ENCODE peak calls at places on chromosomes 12 and 14, in five cellular contexts. One of them, this sample, is unnamed.

GRCh38 chr12:81591256-81591655 is 167.9 kb downstream of the PPFIA2 start:
- DNase-seq in WTC11: no peak
- DNase-seq in GM12878: no peak
- DNase-seq in HepG2: no peak
- DNase-seq in H1: no peak
- DNase-seq in this sample: no peak

GRCh38 chr12:68075416-68075815 is 84.1 kb downstream of the IFNG start:
- DNase-seq in HepG2: no peak
- DNase-seq in WTC11: no peak
- DNase-seq in H1: no peak
- DNase-seq in GM12878: no peak
- DNase-seq in this sample: no peak

GRCh38 chr14:100160534-100160916 is 1.1 kb upstream of the DEGS2 start:
- DNase-seq in HepG2: no peak
- DNase-seq in WTC11: no peak
- DNase-seq in GM12878: no peak
- DNase-seq in H1: no peak
- DNase-seq in this sample: no peak

GRCh38 chr12:49555631-49556390 is 12.1 kb downstream of the MCRS1 start:
- DNase-seq in WTC11: no peak
- DNase-seq in GM12878: no peak
- DNase-seq in H1: no peak
- DNase-seq in HepG2: no peak
- DNase-seq in this sample: no peak

GRCh38 chr14:22541721-22542120 is 47.3 kb downstream of the DAD1 start:
- DNase-seq in H1: no peak
- DNase-seq in HepG2: no peak
- DNase-seq in WTC11: no peak
- DNase-seq in GM12878: no peak
- DNase-seq in this sample: no peak

GRCh38 chr12:116302200-116303075 is 24.9 kb upstream of the MED13L start:
- DNase-seq in H1: no peak
- DNase-seq in WTC11: no peak
- DNase-seq in GM12878: no peak
- DNase-seq in HepG2: no peak
- DNase-seq in this sample: no peak

GRCh38 chr12:50220357-50221061 is 53.3 kb upstream of the CERS5 start:
- DNase-seq in H1: no peak
- DNase-seq in HepG2: no peak
- DNase-seq in GM12878: peak
- DNase-seq in WTC11: no peak
- DNase-seq in this sample: peak

GRCh38 chr14:66650491-66650911 is 142.6 kb downstream of the GPHN start:
- DNase-seq in GM12878: peak
- DNase-seq in H1: no peak
- DNase-seq in HepG2: no peak
- DNase-seq in WTC11: no peak
- DNase-seq in this sample: no peak

GRCh38 chr14:88129306-88130056 is 124.5 kb downstream of the GPR65 start:
- DNase-seq in HepG2: no peak
- DNase-seq in H1: no peak
- DNase-seq in GM12878: no peak
- DNase-seq in WTC11: no peak
- DNase-seq in this sample: no peak

GRCh38 chr12:52831251-52831650 is 2.9 kb downstream of the KRT79 start:
- DNase-seq in HepG2: no peak
- DNase-seq in WTC11: no peak
- DNase-seq in GM12878: no peak
- DNase-seq in H1: no peak
- DNase-seq in this sample: no peak

GRCh38 chr14:72638021-72638420 is 255.9 kb downstream of the DPF3 start:
- DNase-seq in HepG2: no peak
- DNase-seq in H1: no peak
- DNase-seq in WTC11: no peak
- DNase-seq in GM12878: no peak
- DNase-seq in this sample: no peak

GRCh38 chr12:121239335-121239678 is 29.4 kb downstream of the P2RX4 start:
- DNase-seq in H1: no peak
- DNase-seq in WTC11: no peak
- DNase-seq in HepG2: no peak
- DNase-seq in GM12878: no peak
- DNase-seq in this sample: no peak

GRCh38 chr12:113162102-113163029 is 12.8 kb downstream of the CFAP73 start:
- DNase-seq in WTC11: peak
- DNase-seq in HepG2: no peak
- DNase-seq in H1: no peak
- DNase-seq in GM12878: no peak
- DNase-seq in this sample: no peak

GRCh38 chr14:59464651-59465569 is at the start of gene GPR135:
- DNase-seq in WTC11: peak
- DNase-seq in H1: peak
- DNase-seq in HepG2: peak
- DNase-seq in GM12878: no peak
- DNase-seq in this sample: peak

GRCh38 chr12:50764116-50764860 is 387 bp downstream of the ATF1 start:
- DNase-seq in GM12878: no peak
- DNase-seq in HepG2: no peak
- DNase-seq in WTC11: peak
- DNase-seq in H1: peak
- DNase-seq in this sample: no peak

GRCh38 chr14:102629700-102630365 is 37.4 kb downstream of the RCOR1 start:
- DNase-seq in HepG2: no peak
- DNase-seq in H1: peak
- DNase-seq in WTC11: no peak
- DNase-seq in GM12878: no peak
- DNase-seq in this sample: peak

GRCh38 chr12:119179335-119180021 is 747 bp downstream of the HSPB8 start:
- DNase-seq in WTC11: peak
- DNase-seq in H1: peak
- DNase-seq in HepG2: peak
- DNase-seq in GM12878: no peak
- DNase-seq in this sample: peak

GRCh38 chr12:3149505-3150307 is 72.5 kb downstream of the TSPAN9 start:
- DNase-seq in HepG2: no peak
- DNase-seq in H1: no peak
- DNase-seq in GM12878: no peak
- DNase-seq in WTC11: no peak
- DNase-seq in this sample: no peak

GRCh38 chr12:31323466-31324115 is 2.4 kb downstream of the SINHCAF start:
- DNase-seq in H1: peak
- DNase-seq in HepG2: no peak
- DNase-seq in WTC11: peak
- DNase-seq in GM12878: no peak
- DNase-seq in this sample: peak

GRCh38 chr12:112353389-112353788 is 28.8 kb downstream of the HECTD4 start:
- DNase-seq in H1: no peak
- DNase-seq in HepG2: no peak
- DNase-seq in GM12878: no peak
- DNase-seq in WTC11: no peak
- DNase-seq in this sample: no peak

GRCh38 chr14:91323671-91324605 is 79.4 kb upstream of the GPR68 start:
- DNase-seq in H1: peak
- DNase-seq in GM12878: peak
- DNase-seq in WTC11: peak
- DNase-seq in HepG2: peak
- DNase-seq in this sample: peak

GRCh38 chr12:112916270-112916669 is 9.5 kb downstream of the OAS1 start:
- DNase-seq in H1: no peak
- DNase-seq in HepG2: no peak
- DNase-seq in GM12878: no peak
- DNase-seq in WTC11: no peak
- DNase-seq in this sample: no peak

GRCh38 chr12:110251381-110251780 is 29.7 kb upstream of the ATP2A2 start:
- DNase-seq in WTC11: no peak
- DNase-seq in GM12878: no peak
- DNase-seq in H1: no peak
- DNase-seq in HepG2: no peak
- DNase-seq in this sample: no peak

GRCh38 chr14:33774161-33774560 is 176.7 kb downstream of the EGLN3 start:
- DNase-seq in H1: no peak
- DNase-seq in GM12878: no peak
- DNase-seq in HepG2: no peak
- DNase-seq in WTC11: no peak
- DNase-seq in this sample: no peak

GRCh38 chr14:34851395-34851794 is 23.8 kb downstream of the BAZ1A start:
- DNase-seq in GM12878: no peak
- DNase-seq in H1: no peak
- DNase-seq in HepG2: no peak
- DNase-seq in WTC11: no peak
- DNase-seq in this sample: no peak

GRCh38 chr14:70730393-70730792 is 78.9 kb downstream of the MAP3K9 start:
- DNase-seq in WTC11: no peak
- DNase-seq in H1: no peak
- DNase-seq in HepG2: no peak
- DNase-seq in GM12878: no peak
- DNase-seq in this sample: no peak

GRCh38 chr14:70731447-70732239 is 77.7 kb downstream of the MAP3K9 start:
- DNase-seq in WTC11: no peak
- DNase-seq in GM12878: no peak
- DNase-seq in H1: no peak
- DNase-seq in HepG2: no peak
- DNase-seq in this sample: no peak

GRCh38 chr14:70735043-70735442 is 74.3 kb downstream of the MAP3K9 start:
- DNase-seq in H1: no peak
- DNase-seq in HepG2: no peak
- DNase-seq in WTC11: no peak
- DNase-seq in GM12878: no peak
- DNase-seq in this sample: no peak
- TF ChIP-seq ATF2 in H1: no peak
- TF ChIP-seq ATF2 in HepG2: no peak
- TF ChIP-seq ATF2 in WTC11: no peak
- TF ChIP-seq ATF2 in GM12878: no peak
- TF ChIP-seq ATF2 in this sample: no peak

DNA sequence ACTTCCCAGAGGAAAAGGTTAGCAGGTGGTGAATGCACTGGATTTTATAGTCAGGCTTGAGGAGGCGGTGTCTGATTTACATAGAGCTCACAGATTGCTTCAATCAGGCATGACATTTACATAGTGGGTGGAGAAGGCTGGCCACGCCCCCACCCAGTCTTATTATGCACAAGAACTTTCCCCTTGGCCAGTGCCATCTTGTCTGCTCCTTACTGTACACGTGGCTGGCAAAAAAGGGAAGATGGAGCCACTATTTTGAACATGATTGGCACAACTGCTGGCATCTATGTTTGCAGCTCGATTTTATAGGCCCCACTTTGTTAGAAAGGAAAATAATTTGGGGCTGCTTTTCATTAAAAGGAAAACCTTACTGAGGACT is 10.9 kb upstream of the LGMN start:
- DNase-seq in HepG2: no peak
- DNase-seq in H1: no peak
- DNase-seq in GM12878: no peak
- DNase-seq in WTC11: peak
- DNase-seq in this sample: peak
- TF ChIP-seq ATF2 in HepG2: no peak
- TF ChIP-seq ATF2 in H1: no peak
- TF ChIP-seq ATF2 in GM12878: no peak
- TF ChIP-seq ATF2 in WTC11: no peak
- TF ChIP-seq ATF2 in this sample: no peak

GRCh38 chr14:86852530-86852929 is 1140.5 kb downstream of the GALC start:
- DNase-seq in H1: no peak
- DNase-seq in WTC11: no peak
- DNase-seq in HepG2: no peak
- DNase-seq in GM12878: no peak
- DNase-seq in this sample: no peak
- TF ChIP-seq ATF2 in H1: no peak
- TF ChIP-seq ATF2 in WTC11: no peak
- TF ChIP-seq ATF2 in HepG2: no peak
- TF ChIP-seq ATF2 in GM12878: no peak
- TF ChIP-seq ATF2 in this sample: no peak

GRCh38 chr12:104132351-104132956 is 5.6 kb downstream of the NFYB start:
- DNase-seq in HepG2: no peak
- DNase-seq in H1: no peak
- DNase-seq in GM12878: no peak
- DNase-seq in WTC11: no peak
- DNase-seq in this sample: no peak
- TF ChIP-seq ATF2 in HepG2: no peak
- TF ChIP-seq ATF2 in H1: no peak
- TF ChIP-seq ATF2 in GM12878: no peak
- TF ChIP-seq ATF2 in WTC11: no peak
- TF ChIP-seq ATF2 in this sample: no peak

DNA sequence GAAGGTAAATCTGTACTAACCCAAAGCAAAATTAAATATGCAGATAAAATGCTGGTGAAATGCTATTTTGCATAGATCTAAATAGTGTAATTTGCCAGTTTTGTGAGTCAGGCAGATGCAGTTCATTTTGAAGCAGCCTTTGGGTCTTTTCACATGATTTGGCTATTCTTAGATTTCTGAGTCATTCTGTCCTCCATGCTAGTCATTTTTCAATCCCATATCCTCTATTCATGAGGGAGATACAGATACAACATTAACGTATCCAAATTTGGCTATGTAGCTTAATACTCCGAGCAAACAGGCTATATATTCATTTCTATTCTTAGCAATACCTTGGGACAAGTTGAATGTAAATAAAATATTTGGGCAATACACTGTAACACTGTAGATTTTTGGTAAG is 270.8 kb upstream of the PDE3A start:
- DNase-seq in WTC11: no peak
- DNase-seq in HepG2: no peak
- DNase-seq in H1: no peak
- DNase-seq in GM12878: peak
- DNase-seq in this sample: no peak
- TF ChIP-seq ATF2 in WTC11: no peak
- TF ChIP-seq ATF2 in HepG2: no peak
- TF ChIP-seq ATF2 in H1: no peak
- TF ChIP-seq ATF2 in GM12878: peak
- TF ChIP-seq ATF2 in this sample: no peak

DNA sequence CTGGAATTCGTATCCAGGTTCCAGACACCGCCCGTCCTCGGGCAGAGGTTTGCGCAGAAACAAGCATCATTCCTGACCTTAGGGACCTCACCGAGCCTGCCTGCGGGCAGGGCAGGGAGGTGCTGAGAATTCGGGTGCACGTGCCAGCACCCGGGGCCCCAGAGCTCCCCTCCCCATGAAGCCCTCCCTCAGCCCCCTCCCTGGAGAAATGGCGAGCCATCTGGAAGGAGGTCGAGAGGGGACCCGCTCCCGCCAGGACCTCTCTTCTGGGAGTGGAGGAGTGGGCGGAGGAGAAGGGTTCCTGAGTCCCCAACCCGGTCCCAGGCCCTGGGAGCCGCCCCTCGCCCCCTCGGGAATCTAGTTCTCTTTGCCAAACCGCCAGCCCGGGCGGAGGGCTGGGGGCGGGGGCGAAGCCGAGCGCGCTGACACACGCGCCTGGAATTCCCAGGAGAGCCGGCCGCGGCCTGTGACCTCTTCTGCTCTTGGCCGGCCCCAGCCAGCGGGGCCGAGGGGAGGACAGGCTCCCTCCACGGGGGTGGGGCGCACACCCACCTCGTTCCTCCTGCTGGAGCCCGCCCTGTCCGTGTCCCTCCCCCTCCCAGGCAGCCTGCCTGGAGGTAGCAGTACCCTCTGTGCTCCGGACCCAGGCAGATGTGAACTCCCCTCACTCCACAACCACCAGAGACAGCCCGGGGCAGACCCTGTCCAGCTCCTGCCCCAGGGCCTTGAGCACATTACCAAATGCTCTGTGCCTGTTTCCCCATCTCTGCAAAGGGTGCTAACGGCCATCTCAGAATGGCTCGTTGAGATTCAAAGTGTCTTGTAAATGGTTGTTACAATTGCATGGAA is 23.0 kb upstream of the GPR132 start:
- DNase-seq in HepG2: peak
- DNase-seq in GM12878: no peak
- DNase-seq in WTC11: peak
- DNase-seq in H1: peak
- DNase-seq in this sample: no peak
- TF ChIP-seq ATF2 in HepG2: no peak
- TF ChIP-seq ATF2 in GM12878: no peak
- TF ChIP-seq ATF2 in WTC11: no peak
- TF ChIP-seq ATF2 in H1: no peak
- TF ChIP-seq ATF2 in this sample: no peak

GRCh38 chr12:12585115-12585862 is 22.6 kb upstream of the DUSP16 start:
- DNase-seq in H1: no peak
- DNase-seq in WTC11: no peak
- DNase-seq in GM12878: no peak
- DNase-seq in HepG2: peak
- DNase-seq in this sample: no peak
- TF ChIP-seq ATF2 in H1: no peak
- TF ChIP-seq ATF2 in WTC11: no peak
- TF ChIP-seq ATF2 in GM12878: peak
- TF ChIP-seq ATF2 in HepG2: no peak
- TF ChIP-seq ATF2 in this sample: no peak

This sample was measured in K562.